ENCODE peak calls at places on chromosomes 6 and 20, in six cellular contexts. U, E, L, H, R and Z are unnamed samples.

GRCh38 chr20:14612389-14612788 is 275.0 kb upstream of the FLRT3 start:
- DNase-seq in R (no peak), H (no peak), U (no peak), L (no peak), E (no peak), Z (no peak)

GRCh38 chr6:143594647-143595046 is 83.1 kb upstream of the PHACTR2 start:
- DNase-seq in L (no peak), H (no peak), U (no peak), R (no peak), E (no peak), Z (no peak)

GRCh38 chr6:73285674-73286283 is 22.8 kb upstream of the KHDC1 start:
- DNase-seq in U (peak), H (peak), R (peak), L (no peak), E (no peak), Z (peak)

GRCh38 chr6:114007451-114007953 is 36.6 kb upstream of the HDAC2 start:
- DNase-seq in H (no peak), U (no peak), L (no peak), R (no peak), E (no peak), Z (no peak)

GRCh38 chr20:35773154-35773751 is 1.4 kb downstream of the PHF20 start:
- DNase-seq in E (no peak), R (peak), H (peak), L (no peak), U (no peak), Z (peak)

GRCh38 chr6:75528423-75528822 is 34.8 kb upstream of the FILIP1 start:
- DNase-seq in U (no peak), R (no peak), L (no peak), E (no peak), H (no peak), Z (no peak)

GRCh38 chr20:21693322-21693721 is 12.1 kb upstream of the PAX1 start:
- DNase-seq in U (peak), E (no peak), H (peak), L (no peak), R (peak), Z (peak)

GRCh38 chr6:48628316-48628715 is 517.3 kb upstream of the PTCHD4 start:
- DNase-seq in U (no peak), E (no peak), H (no peak), L (no peak), R (no peak), Z (no peak)

GRCh38 chr20:47704746-47705496 is 80.4 kb downstream of the SULF2 start:
- DNase-seq in E (no peak), U (no peak), H (no peak), R (no peak), L (no peak), Z (peak)

GRCh38 chr6:25968769-25969168 is 6.2 kb downstream of the TRIM38 start:
- DNase-seq in R (no peak), E (no peak), U (no peak), L (no peak), H (no peak), Z (no peak)

GRCh38 chr20:24732599-24732998 is 216.5 kb upstream of the CST7 start:
- DNase-seq in U (no peak), E (no peak), L (no peak), H (no peak), R (no peak), Z (no peak)

GRCh38 chr20:53581444-53582311 is 12.0 kb downstream of the ZNF217 start:
- DNase-seq in R (no peak), E (no peak), L (no peak), H (no peak), U (no peak), Z (no peak)

GRCh38 chr6:25010917-25011625 is 75.3 kb upstream of the RIPOR2 start:
- DNase-seq in U (no peak), R (no peak), H (no peak), L (no peak), E (no peak), Z (no peak)

GRCh38 chr6:157976345-157977175 is 5.1 kb upstream of the SYNJ2 start:
- DNase-seq in E (no peak), L (no peak), H (no peak), U (no peak), R (no peak), Z (no peak)

GRCh38 chr6:98998103-98998502 is 50.4 kb upstream of the FBXL4 start:
- DNase-seq in U (no peak), L (no peak), E (no peak), H (no peak), R (no peak), Z (no peak)

GRCh38 chr6:1129141-1129540 is 182.8 kb upstream of the FOXQ1 start:
- DNase-seq in L (no peak), U (no peak), E (no peak), H (no peak), R (no peak), Z (no peak)

GRCh38 chr6:120671519-120671918 is 662.8 kb downstream of the TBC1D32 start:
- DNase-seq in L (no peak), U (peak), H (peak), R (no peak), E (no peak), Z (no peak)

GRCh38 chr20:37218431-37218830 is 39.1 kb upstream of the MROH8 start:
- DNase-seq in E (no peak), U (no peak), L (no peak), H (no peak), R (no peak), Z (no peak)

GRCh38 chr20:16292227-16292626 is 281.0 kb downstream of the KIF16B start:
- DNase-seq in H (no peak), U (no peak), L (no peak), E (no peak), R (no peak), Z (no peak)

GRCh38 chr20:13995086-13995665 is at the start of gene MACROD2:
- DNase-seq in L (peak), H (peak), E (peak), U (peak), R (peak), Z (peak)

GRCh38 chr6:105587349-105588115 is 184.7 kb upstream of the PREP start:
- DNase-seq in R (peak), L (no peak), E (no peak), U (no peak), H (no peak), Z (no peak)

GRCh38 chr6:17905611-17906592 is 81.5 kb downstream of the KIF13A start:
- DNase-seq in H (no peak), L (no peak), E (no peak), U (no peak), R (no peak), Z (no peak)

GRCh38 chr20:52801628-52802006 is 170.5 kb upstream of the TSHZ2 start:
- DNase-seq in H (no peak), E (no peak), L (no peak), U (no peak), R (no peak), Z (no peak)

GRCh38 chr20:51860015-51860882 is 57.9 kb upstream of the SALL4 start:
- DNase-seq in H (no peak), L (no peak), R (peak), E (no peak), U (peak), Z (no peak)

GRCh38 chr20:50346372-50347347 is 156.0 kb downstream of the CEBPB start:
- DNase-seq in R (peak), E (no peak), L (no peak), H (no peak), U (no peak), Z (peak)

GRCh38 chr6:11392778-11393507 is 144.6 kb upstream of the TMEM170B start:
- DNase-seq in U (no peak), L (no peak), H (no peak), R (no peak), E (no peak), Z (peak)

GRCh38 chr6:28252507-28252975 is 472 bp upstream of the ZKSCAN4 start:
- DNase-seq in R (no peak), E (no peak), U (no peak), H (peak), L (no peak), Z (peak)